ENCODE peak calls at places on chromosome 17, in four cellular contexts. A is fibroblast of lung, T is BE2C, G is PC-9. Q is an unnamed sample. For H3K27me3, the result is how much of the 10 kb centered on the place peaks cover.

GRCh38 chr17:35847006-35847405 is 21.7 kb downstream of the HEATR9 start:
- DNase-seq in A (no peak), T (no peak), G (no peak), Q (no peak)

GRCh38 chr17:79029327-79030009 is 5.5 kb downstream of the C1QTNF1 start:
- DNase-seq in A (no peak), T (no peak), G (no peak), Q (no peak)

GRCh38 chr17:78268191-78268874 is 36.9 kb downstream of the TMEM235 start:
- DNase-seq in A (no peak), T (no peak), G (no peak), Q (no peak)

GRCh38 chr17:35080536-35080935 is 17.0 kb upstream of the RFFL start:
- DNase-seq in A (no peak), T (no peak), G (no peak), Q (no peak)

GRCh38 chr17:43714338-43715149 is 44.0 kb downstream of the SOST start:
- DNase-seq in A (peak), T (no peak), G (peak), Q (peak)

GRCh38 chr17:77489898-77490265 is 349.1 kb downstream of the SEC14L1 start:
- DNase-seq in A (no peak), T (peak), G (no peak), Q (no peak)

GRCh38 chr17:49703557-49704277 is 4.0 kb downstream of the SLC35B1 start:
- DNase-seq in A (peak), T (peak), G (peak), Q (no peak)

GRCh38 chr17:1714980-1715802 is 5.0 kb upstream of the TLCD2 start:
- DNase-seq in A (peak), T (peak), G (peak), Q (no peak)

GRCh38 chr17:48505788-48506187 is 25.0 kb downstream of the HOXB1 start:
- DNase-seq in A (peak), T (no peak), G (peak), Q (peak)

GRCh38 chr17:17741346-17742023 is 60.2 kb downstream of the RAI1 start:
- DNase-seq in A (peak), T (no peak), G (no peak), Q (no peak)

GRCh38 chr17:80696456-80696855 is 151.8 kb downstream of the RPTOR start:
- DNase-seq in A (no peak), T (no peak), G (no peak), Q (no peak)

GRCh38 chr17:20852541-20853370 is 190.1 kb downstream of the USP22 start:
- DNase-seq in A (peak), T (no peak), G (peak), Q (no peak)

GRCh38 chr17:19386974-19387920 is at the start of gene MFAP4:
- DNase-seq in A (peak), T (peak), G (no peak), Q (no peak)

GRCh38 chr17:75689441-75689873 is 22.3 kb downstream of the SAP30BP start:
- DNase-seq in A (no peak), T (no peak), G (peak), Q (no peak)

GRCh38 chr17:39057807-39058206 is 90.6 kb upstream of the FBXO47 start:
- DNase-seq in A (peak), T (no peak), G (no peak), Q (no peak)

GRCh38 chr17:49519781-49520180 is 24.7 kb downstream of the NGFR start:
- DNase-seq in A (no peak), T (peak), G (no peak), Q (no peak)

GRCh38 chr17:55326030-55326429 is 61.3 kb downstream of the HLF start:
- DNase-seq in A (no peak), T (no peak), G (no peak), Q (no peak)

GRCh38 chr17:55323518-55324295 is 58.9 kb downstream of the HLF start:
- DNase-seq in A (no peak), T (no peak), G (no peak), Q (no peak)

GRCh38 chr17:55325405-55325804 is 60.6 kb downstream of the HLF start:
- DNase-seq in A (no peak), T (no peak), G (no peak), Q (no peak)

GRCh38 chr17:55322451-55322985 is 57.8 kb downstream of the HLF start:
- DNase-seq in A (no peak), T (no peak), G (no peak), Q (no peak)

GRCh38 chr17:55324296-55324978 is 59.7 kb downstream of the HLF start:
- DNase-seq in A (no peak), T (no peak), G (no peak), Q (no peak)
- TF ChIP-seq CTCF in A (no peak), T (peak), G (no peak), Q (no peak)

DNA sequence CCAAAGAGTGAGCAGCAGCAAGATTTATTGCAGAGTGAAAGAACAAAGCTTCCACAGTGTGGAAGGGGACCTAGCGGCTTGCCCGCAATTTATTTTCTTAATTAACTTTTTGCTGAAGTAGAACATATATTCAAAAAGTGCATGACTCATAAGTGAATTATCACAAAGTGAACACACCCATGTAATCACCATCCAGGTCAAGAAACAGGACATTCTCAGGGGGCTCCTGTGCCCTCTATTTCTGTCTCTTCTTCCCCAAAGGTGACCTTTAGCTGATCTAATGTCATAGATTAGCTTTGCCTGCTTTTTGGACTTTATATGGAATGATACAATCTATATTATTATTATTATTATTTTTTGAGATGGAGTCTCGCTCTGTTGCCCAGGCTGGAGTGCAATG is 19.9 kb downstream of the ERAL1 start:
- DNase-seq in A (no peak), T (no peak), G (no peak), Q (no peak)
- H3K27me3 ChIP-seq in A (under half), T (under half), G (under half), Q (under half)

GRCh38 chr17:65797809-65798208 is 236.4 kb upstream of the AXIN2 start:
- DNase-seq in A (no peak), T (peak), G (no peak), Q (no peak)
- TF ChIP-seq CTCF in A (peak), T (peak), G (peak), Q (peak)

GRCh38 chr17:28495626-28496025 is 10.5 kb upstream of the FOXN1 start:
- DNase-seq in A (no peak), T (no peak), G (no peak), Q (no peak)
- H3K27me3 ChIP-seq in A (under half), T (under half), G (under half), Q (under half)

DNA sequence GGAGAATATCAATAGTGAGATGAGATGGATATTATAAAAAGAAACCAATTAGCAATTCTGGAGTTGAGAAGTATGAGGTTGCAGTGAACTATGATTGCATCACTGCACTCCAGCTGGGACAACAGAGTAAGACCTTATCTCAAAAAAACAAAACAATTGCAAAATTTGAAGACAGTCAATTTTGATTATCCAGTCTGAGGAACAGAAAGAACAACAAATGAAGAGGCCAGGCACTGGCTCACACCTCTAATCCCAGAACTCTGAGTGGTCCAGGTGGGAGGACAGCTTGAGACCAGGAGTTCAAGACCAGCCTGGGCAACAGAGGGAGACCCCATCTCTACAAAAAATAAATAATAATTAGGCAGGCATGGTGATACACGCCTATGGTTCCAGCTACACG is 35.0 kb downstream of the USP32 start:
- DNase-seq in A (peak), T (no peak), G (no peak), Q (no peak)
- TF ChIP-seq CTCF in A (no peak), T (no peak), G (no peak), Q (no peak)

DNA sequence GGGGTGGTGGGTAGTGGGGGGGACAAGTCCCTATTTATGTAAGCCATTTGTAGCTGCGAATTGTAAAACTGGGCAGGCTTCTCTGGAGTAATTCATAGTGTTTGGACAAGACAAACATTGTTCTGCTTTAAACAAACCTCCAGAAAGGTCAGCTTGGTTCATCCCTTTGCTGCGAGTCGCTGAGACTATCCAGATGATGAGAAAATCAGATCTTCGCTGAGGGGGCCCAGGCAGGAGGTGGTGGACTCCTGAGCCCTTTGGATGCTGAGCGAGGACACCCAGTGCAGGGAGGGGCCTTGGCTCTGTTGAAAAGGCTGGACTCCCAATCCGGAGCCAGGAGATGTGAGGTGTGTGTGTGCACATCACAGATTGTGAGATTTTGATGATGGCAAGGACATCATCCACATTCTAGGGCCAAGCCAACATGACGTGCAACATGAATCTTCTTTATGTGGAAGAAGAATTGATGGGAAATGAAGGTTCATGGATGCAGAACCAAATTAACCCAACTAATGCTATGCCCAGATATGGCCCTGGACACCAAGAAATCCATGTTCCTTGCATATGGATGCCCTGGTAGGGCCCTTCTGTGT is 15.0 kb upstream of the NTN1 start:
- DNase-seq in A (no peak), T (no peak), G (no peak), Q (no peak)
- H3K27me3 ChIP-seq in A (under half), T (under half), G (under half), Q (under half)

Q was measured in kidney epithelial cell.